ENCODE peak calls at places on chromosomes 6 and 20, in nine cellular contexts. E is upper lobe of left lung, U is breast epithelium, O is prostate gland, A is HCT116, X is vagina, L is endothelial cell of umbilical vein, D is sigmoid colon, V is spleen. J is an unnamed sample.

GRCh38 chr6:25070547-25071366 is 135.0 kb upstream of the RIPOR2 start:
- DNase-seq in E (no peak), U (peak; percentile 84), O (peak; percentile 83), A (peak; percentile 68), X (no peak), L (peak; percentile 81), D (peak; percentile 88), V (peak; percentile 90), J (peak; percentile 52)

GRCh38 chr20:25308083-25308491 is 60.2 kb downstream of the PYGB start:
- DNase-seq in E (no peak), U (no peak), O (no peak), A (no peak), X (no peak), L (no peak), D (peak; percentile 58), V (peak; percentile 62), J (no peak)

GRCh38 chr20:50120935-50121693 is 8.2 kb upstream of the UBE2V1 start:
- DNase-seq in E (no peak), U (peak; percentile 59), O (peak; percentile 68), A (peak; percentile 56), X (no peak), L (peak; percentile 67), D (peak; percentile 85), V (peak; percentile 87), J (no peak)

GRCh38 chr20:43658068-43658722 is 8.7 kb upstream of the MYBL2 start:
- DNase-seq in E (no peak), U (no peak), O (no peak), A (no peak), X (no peak), L (no peak), D (no peak), V (peak; percentile 63), J (no peak)

GRCh38 chr6:13395272-13396237 is 67.2 kb upstream of the TBC1D7 start:
- DNase-seq in E (no peak), U (no peak), O (peak; percentile 74), A (no peak), X (no peak), L (peak; percentile 100), D (peak; percentile 85), V (no peak), J (no peak)

GRCh38 chr6:35967059-35967769 is 46.3 kb upstream of the SRPK1 start:
- DNase-seq in E (no peak), U (no peak), O (no peak), A (no peak), X (no peak), L (no peak), D (no peak), V (no peak), J (no peak)

GRCh38 chr6:7674291-7674690 is 51.6 kb upstream of the BMP6 start:
- DNase-seq in E (no peak), U (no peak), O (no peak), A (no peak), X (no peak), L (no peak), D (no peak), V (peak; percentile 39), J (no peak)

GRCh38 chr6:100230976-100231316 is 233.8 kb downstream of the SIM1 start:
- DNase-seq in E (no peak), U (no peak), O (no peak), A (no peak), X (no peak), L (peak; percentile 51), D (no peak), V (no peak), J (no peak)

GRCh38 chr20:12153616-12154015 is 235.9 kb downstream of the BTBD3 start:
- DNase-seq in E (no peak), U (no peak), O (no peak), A (no peak), X (no peak), L (no peak), D (no peak), V (no peak), J (no peak)

GRCh38 chr6:36631326-36632046 is 37.3 kb downstream of the SRSF3 start:
- DNase-seq in E (no peak), U (no peak), O (no peak), A (no peak), X (no peak), L (no peak), D (no peak), V (peak; percentile 52), J (no peak)

GRCh38 chr6:88989215-88989614 is 25.8 kb upstream of the RNGTT start:
- DNase-seq in E (no peak), U (no peak), O (no peak), A (peak; percentile 1), X (no peak), L (no peak), D (no peak), V (no peak), J (no peak)

GRCh38 chr6:113018351-113019151 is 671.4 kb downstream of the RFPL4B start:
- DNase-seq in E (no peak), U (peak; percentile 20), O (peak; percentile 44), A (no peak), X (no peak), L (peak; percentile 96), D (peak; percentile 55), V (no peak), J (no peak)

GRCh38 chr20:44746367-44747165 is 901 bp downstream of the KCNK15 start:
- DNase-seq in E (no peak), U (no peak), O (no peak), A (no peak), X (no peak), L (no peak), D (no peak), V (no peak), J (no peak)

GRCh38 chr6:111503660-111504059 is 20.6 kb upstream of the REV3L start:
- DNase-seq in E (no peak), U (no peak), O (no peak), A (no peak), X (no peak), L (no peak), D (no peak), V (no peak), J (no peak)

GRCh38 chr20:43691928-43692524 is 25.1 kb downstream of the MYBL2 start:
- DNase-seq in E (no peak), U (no peak), O (no peak), A (peak; percentile 29), X (no peak), L (peak; percentile 37), D (no peak), V (peak; percentile 87), J (peak; percentile 27)

GRCh38 chr6:134607411-134607810 is 289.5 kb upstream of the SGK1 start:
- DNase-seq in E (no peak), U (no peak), O (no peak), A (no peak), X (no peak), L (no peak), D (no peak), V (no peak), J (no peak)

GRCh38 chr20:45415822-45416637 is at the start of gene PIGT:
- DNase-seq in E (peak; percentile 92), U (peak; percentile 74), O (peak; percentile 83), A (peak; percentile 63), X (no peak), L (peak; percentile 87), D (peak; percentile 93), V (peak; percentile 96), J (no peak)

GRCh38 chr6:53411451-53411850 is 62.7 kb upstream of the ELOVL5 start:
- DNase-seq in E (no peak), U (no peak), O (no peak), A (no peak), X (no peak), L (no peak), D (no peak), V (no peak), J (no peak)

GRCh38 chr6:20534906-20535305 is 649 bp downstream of the CDKAL1 start:
- DNase-seq in E (no peak), U (no peak), O (no peak), A (no peak), X (no peak), L (no peak), D (no peak), V (no peak), J (no peak)

GRCh38 chr20:47318596-47319516 is 37.6 kb downstream of the ZMYND8 start:
- DNase-seq in E (peak; percentile 72), U (peak; percentile 88), O (peak; percentile 77), A (no peak), X (peak; percentile 98), L (peak; percentile 79), D (peak; percentile 96), V (peak; percentile 84), J (no peak)

GRCh38 chr20:16699287-16699686 is 30.5 kb upstream of the SNRPB2 start:
- DNase-seq in E (no peak), U (no peak), O (no peak), A (no peak), X (no peak), L (no peak), D (no peak), V (no peak), J (no peak)
- TF ChIP-seq CTCF in E (no peak), U (no peak), O (no peak), A (no peak), X (no peak), L (no peak), D (no peak), V (no peak), J (no peak)

GRCh38 chr20:20017001-20017851 is at the start of gene NAA20:
- DNase-seq in E (peak; percentile 98), U (peak; percentile 89), O (peak; percentile 94), A (peak; percentile 91), X (no peak), L (peak; percentile 92), D (peak; percentile 97), V (peak; percentile 98), J (peak; percentile 79)
- TF ChIP-seq POLR2AphosphoS5 in E (peak; percentile 67), U (no peak), O (peak; percentile 89), A (peak; percentile 73), X (peak; percentile 81), L (peak; percentile 61), D (no peak), V (peak; percentile 88), J (peak; percentile 74)

DNA sequence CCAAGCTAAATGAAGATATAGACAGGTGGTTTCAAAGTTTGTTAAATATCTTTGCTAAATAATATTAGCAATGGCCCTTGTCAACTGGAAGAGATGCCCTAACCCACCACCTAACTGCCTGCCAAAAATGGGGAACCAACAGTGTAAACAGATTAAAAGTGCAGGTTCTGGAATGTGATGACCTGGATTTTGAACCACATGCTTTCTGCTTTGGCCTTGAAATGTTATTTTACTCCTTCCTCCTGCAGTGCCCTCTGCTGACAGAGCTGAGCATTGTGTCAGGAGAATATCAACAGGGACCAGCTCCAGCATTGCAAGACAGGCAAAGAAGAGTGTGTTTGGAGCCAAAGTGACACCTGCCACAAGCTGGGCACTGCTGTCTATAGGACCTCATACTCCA is 226.6 kb downstream of the MYLK4 start:
- DNase-seq in E (no peak), U (no peak), O (no peak), A (no peak), X (no peak), L (peak; percentile 7), D (no peak), V (no peak), J (no peak)
- TF ChIP-seq CTCF in E (no peak), U (no peak), O (no peak), A (peak; percentile 55), X (no peak), L (no peak), D (no peak), V (no peak), J (peak; percentile 55)

DNA sequence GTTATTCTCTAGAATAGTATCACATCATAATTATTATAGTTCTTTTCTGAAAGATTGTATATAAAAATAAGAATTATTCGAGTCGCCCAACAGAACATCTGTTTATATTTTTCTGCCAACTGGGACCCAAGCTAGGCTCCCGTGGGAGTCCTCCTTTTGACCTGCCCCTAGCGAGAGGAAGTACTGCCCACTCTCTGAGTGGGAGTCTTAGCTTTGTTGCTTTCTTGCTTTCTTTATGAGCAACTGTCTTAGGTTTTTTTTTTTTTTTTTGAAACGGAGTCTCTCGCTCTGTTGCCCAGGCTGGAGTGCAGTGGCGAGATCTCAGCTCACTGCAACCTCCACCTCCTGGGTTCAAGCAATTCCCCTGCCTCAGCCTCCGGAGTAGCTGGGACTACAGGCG is 202.0 kb upstream of the ZNF184 start:
- DNase-seq in E (no peak), U (no peak), O (no peak), A (no peak), X (no peak), L (no peak), D (no peak), V (no peak), J (no peak)
- TF ChIP-seq POLR2AphosphoS5 in E (no peak), U (no peak), O (no peak), A (no peak), X (no peak), L (no peak), D (no peak), V (no peak), J (no peak)